ENCODE peak calls at places on chromosome 21, in six cellular contexts. J, Y, T, Q, S and O are unnamed samples. For H3K36me3, the result is how much of the 10 kb centered on the place peaks cover.

GRCh38 chr21:38751379-38752050 is 54.2 kb upstream of the ETS2 start:
- DNase-seq in S (no peak), J (no peak), T (no peak), Q (no peak), Y (no peak), O (peak)

GRCh38 chr21:41519806-41520559 is 12.0 kb upstream of the TMPRSS2 start:
- DNase-seq in Y (no peak), J (no peak), Q (no peak), T (no peak), S (no peak), O (no peak)

GRCh38 chr21:45366931-45367401 is 38.0 kb upstream of the COL18A1 start:
- DNase-seq in J (peak), T (no peak), S (peak), Q (peak), Y (no peak), O (peak)

GRCh38 chr21:46056450-46056903 is 41.4 kb upstream of the COL6A2 start:
- DNase-seq in S (peak), J (peak), Y (peak), T (no peak), Q (no peak), O (peak)

GRCh38 chr21:39347537-39347936 is 1.4 kb downstream of the HMGN1 start:
- DNase-seq in Y (no peak), J (no peak), Q (no peak), T (no peak), S (no peak), O (no peak)

GRCh38 chr21:45761703-45762102 is 118.2 kb downstream of the PCBP3 start:
- DNase-seq in Q (peak), S (no peak), Y (no peak), J (no peak), T (no peak), O (no peak)

GRCh38 chr21:18155508-18156193 is 89.0 kb upstream of the CHODL start:
- DNase-seq in J (no peak), S (no peak), Q (no peak), T (no peak), Y (peak), O (no peak)

GRCh38 chr21:14945176-14945575 is 119.6 kb downstream of the NRIP1 start:
- DNase-seq in Y (no peak), J (no peak), S (no peak), T (no peak), Q (no peak), O (no peak)

DNA sequence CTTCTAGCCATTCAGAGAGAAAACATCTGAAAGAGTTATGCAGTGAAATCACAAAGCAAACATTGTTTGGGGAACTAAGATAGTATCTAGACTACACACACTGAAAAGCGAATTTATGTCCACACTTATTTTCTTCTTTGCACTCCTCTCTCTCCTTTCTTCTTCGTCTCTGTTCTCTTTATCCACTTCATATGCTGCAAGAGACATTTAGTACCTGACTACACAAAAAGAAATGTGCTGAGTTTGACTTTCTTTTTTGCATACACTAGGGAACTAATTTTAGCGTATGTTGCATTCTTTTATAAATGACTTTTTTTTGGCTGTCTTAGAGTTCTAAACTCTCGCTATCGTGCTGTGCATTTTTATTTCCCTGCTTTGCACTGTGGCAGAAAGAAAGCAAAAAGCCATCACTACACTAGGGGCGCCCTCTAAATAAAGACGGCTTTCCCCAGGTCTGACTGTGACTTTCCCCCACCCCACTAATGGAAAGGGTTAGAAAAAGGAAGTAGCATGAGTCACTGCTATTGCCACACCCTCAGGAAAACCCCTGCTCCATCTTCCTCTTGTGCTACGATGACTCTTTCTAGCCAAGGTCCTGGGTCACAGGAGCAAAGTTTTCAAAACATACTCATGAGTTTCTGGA is 65.7 kb downstream of the MAP3K7CL start:
- DNase-seq in Q (peak), T (peak), J (peak), Y (peak), S (peak), O (no peak)
- TF ChIP-seq CTCF in Q (peak), T (peak), J (no peak), Y (peak), S (no peak), O (peak)

GRCh38 chr21:34965200-34966174 is 83.6 kb downstream of the RUNX1 start:
- DNase-seq in Q (no peak), Y (no peak), T (no peak), S (no peak), J (no peak), O (no peak)
- TF ChIP-seq POLR2AphosphoS5 in Q (no peak), Y (no peak), T (no peak), S (peak), J (no peak), O (peak)

GRCh38 chr21:33825419-33825818 is 90.2 kb downstream of the ATP5PO start:
- DNase-seq in T (no peak), Q (no peak), Y (no peak), S (no peak), J (no peak), O (no peak)
- H3K36me3 ChIP-seq in T (under half), Q (under half), Y (under half), S (under half), J (under half), O (under half)

DNA sequence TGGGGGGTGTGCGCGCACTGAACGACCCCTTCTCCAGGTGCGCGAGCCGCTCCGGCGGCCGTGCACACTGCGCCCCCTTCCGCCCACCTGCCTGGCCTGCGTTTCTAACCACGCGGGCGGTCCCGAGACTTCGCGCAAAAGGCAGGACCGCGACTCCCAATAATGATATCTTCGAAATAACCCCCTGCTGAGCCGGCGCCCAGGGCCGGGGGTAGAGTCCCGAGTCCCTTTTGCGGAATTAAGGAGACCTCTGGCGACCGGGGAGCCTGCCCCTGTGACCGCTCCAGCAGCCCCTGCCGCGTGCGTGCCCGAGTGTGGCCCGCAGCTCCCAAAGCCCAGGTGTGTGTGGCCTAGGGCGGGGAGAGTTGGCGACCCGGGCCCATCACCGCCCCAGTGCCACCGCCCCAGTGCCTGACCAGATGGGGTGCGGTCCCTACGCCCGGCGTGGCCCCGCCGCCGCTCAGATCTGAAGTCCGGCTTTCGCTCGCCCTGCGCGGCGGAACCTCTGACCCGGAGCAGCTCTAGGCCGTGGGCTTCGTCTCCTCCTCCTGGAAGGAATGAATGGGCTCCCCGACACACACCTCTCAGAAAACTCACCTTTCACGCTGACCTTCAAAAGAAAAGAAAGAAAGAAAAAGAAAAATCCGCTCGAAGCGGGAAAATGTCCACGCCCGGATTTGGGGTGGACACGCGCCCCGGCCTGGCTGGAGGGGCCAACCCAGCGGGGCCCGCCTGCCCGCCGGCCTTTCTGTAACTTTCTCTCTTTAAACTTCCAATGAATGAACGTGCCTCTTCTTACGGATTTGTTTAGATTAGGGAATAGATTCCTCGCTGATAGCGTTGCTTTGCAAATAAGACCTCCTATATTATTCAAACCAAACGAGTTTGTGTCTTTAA is 5.5 kb upstream of the SIM2 start:
- DNase-seq in Y (peak), S (no peak), T (no peak), J (no peak), Q (peak), O (peak)
- TF ChIP-seq CTCF in Y (peak), S (no peak), T (no peak), J (no peak), Q (peak), O (no peak)

DNA sequence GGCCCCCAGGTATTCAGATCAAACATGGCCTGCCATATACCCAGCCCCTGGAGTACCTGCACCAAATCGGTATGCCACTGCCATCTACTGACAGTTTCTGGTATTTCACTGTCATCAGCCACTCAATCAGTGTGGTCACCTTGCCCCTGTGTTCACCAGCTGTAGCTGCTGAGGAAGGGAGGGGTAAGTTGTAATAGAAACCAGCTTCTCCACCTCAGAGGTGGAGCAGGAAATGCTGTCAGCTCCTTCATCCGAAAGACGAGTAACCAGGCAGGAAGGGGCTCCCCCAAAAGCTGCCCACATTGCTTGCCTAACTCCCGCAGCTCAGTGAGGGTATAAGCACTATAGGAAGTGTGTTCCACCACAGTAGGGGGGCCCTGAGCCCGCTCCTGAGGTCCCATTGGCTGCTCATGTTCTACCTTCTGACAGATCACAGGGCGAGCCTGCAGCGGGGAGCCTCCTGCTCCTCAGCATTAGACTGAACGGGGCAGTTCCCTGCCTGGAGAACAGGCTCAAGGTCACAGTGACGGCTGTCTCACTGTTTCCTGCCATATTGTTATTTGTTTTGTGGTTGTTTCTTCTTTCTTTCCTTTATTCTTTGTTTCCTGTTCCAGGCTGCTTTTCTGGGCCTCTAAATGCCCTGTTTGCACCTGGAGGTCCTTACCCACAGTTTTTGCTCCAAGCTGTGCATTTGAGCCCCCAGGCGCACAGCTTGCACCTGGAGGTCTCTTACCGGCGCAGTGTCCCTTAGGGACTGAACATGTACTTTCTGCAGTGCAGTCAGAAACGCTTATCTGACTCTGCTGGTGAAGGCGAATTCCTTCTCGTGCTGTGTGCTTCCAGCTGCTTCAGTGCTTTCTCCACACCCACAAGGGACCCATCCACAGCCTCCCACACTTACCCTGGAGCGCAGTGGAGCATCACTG is 1638.3 kb downstream of the MRPL39 start:
- DNase-seq in Q (peak), J (no peak), T (peak), Y (peak), S (peak), O (no peak)
- TF ChIP-seq POLR2AphosphoS5 in Q (no peak), J (no peak), T (no peak), Y (no peak), S (no peak), O (no peak)

DNA sequence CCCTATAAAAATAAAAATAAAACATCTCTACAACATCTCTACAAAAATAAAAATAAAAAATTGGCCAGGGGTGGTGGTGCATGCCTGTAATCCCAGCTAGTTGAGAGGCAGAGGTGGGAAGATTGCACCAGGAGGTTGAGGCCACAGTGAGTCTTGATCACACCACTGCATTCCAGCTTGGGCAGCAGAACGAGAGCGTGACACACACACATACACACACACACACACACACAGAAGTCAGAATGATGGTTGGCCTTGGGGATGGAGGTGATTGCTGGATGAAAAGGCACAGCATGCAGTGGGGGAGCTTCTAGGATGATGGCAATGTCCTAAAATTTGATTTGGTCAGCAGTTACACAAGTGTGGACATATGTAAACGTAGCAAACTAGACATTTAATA is 69.7 kb upstream of the SOD1 start:
- DNase-seq in Y (no peak), Q (no peak), S (no peak), J (no peak), T (no peak), O (no peak)
- H3K36me3 ChIP-seq in Y (under half), Q (under half), S (under half), J (under half), T (under half), O (under half)